ENCODE peak calls at places on chromosome 21, in four cellular contexts. Y is activated T-cell treated with anti-CD3 and anti-CD28 coated beads for 24 hours; P is activated B cell treated with CpG ODN at 0.5 μM for 24 hours; R is activated effector memory CD4-positive, alpha-beta T cell treated with anti-CD3 and anti-CD28 coated beads, Interleukin-2, amount 50 U/mL, for 16 hours. M is an unnamed sample.

GRCh38 chr21:34526618-34527290 is 14.7 kb upstream of the KCNE1 start:
- DNase-seq in Y (peak; percentile 34), P (no peak), R (peak; percentile 71), M (peak; percentile 79)

GRCh38 chr21:35597750-35598339 is 462.5 kb downstream of the SETD4 start:
- DNase-seq in P (no peak), R (no peak), Y (no peak), M (no peak)

GRCh38 chr21:46052703-46053651 is 44.9 kb upstream of the COL6A2 start:
- DNase-seq in Y (peak; percentile 63), P (no peak), R (peak; percentile 71), M (peak; percentile 79)

GRCh38 chr21:38831526-38832467 is 26.1 kb downstream of the ETS2 start:
- DNase-seq in R (peak; percentile 71), Y (peak; percentile 24), P (no peak), M (peak; percentile 74)

GRCh38 chr21:19322360-19322759 is 918.8 kb upstream of the TMPRSS15 start:
- DNase-seq in R (no peak), Y (no peak), P (no peak), M (no peak)

GRCh38 chr21:26892151-26892550 is 46.9 kb upstream of the ADAMTS1 start:
- DNase-seq in R (no peak), P (no peak), Y (no peak), M (no peak)

GRCh38 chr21:16196521-16197208 is 466.9 kb downstream of the USP25 start:
- DNase-seq in P (no peak), R (no peak), Y (no peak), M (no peak)

GRCh38 chr21:44758781-44759627 is 42.6 kb downstream of the UBE2G2 start:
- DNase-seq in P (no peak), Y (no peak), R (peak; percentile 56), M (no peak)

GRCh38 chr21:34800797-34801518 is 132.2 kb downstream of the CLIC6 start:
- DNase-seq in R (no peak), Y (no peak), P (no peak), M (no peak)

GRCh38 chr21:42392731-42393442 is 3.0 kb downstream of the TMPRSS3 start:
- DNase-seq in P (no peak), Y (no peak), R (no peak), M (peak; percentile 12)

GRCh38 chr21:36466061-36466511 is 13.8 kb downstream of the CLDN14 start:
- DNase-seq in R (no peak), Y (no peak), P (no peak), M (no peak)